ENCODE peak calls at places on chromosomes 4 and X, in seven cellular contexts. B is psoas muscle, A is left lung, J is IMR-90, M is kidney, P is endothelial cell of umbilical vein, T is MM.1S. Q is an unnamed sample.
A peak's percentile ranks its signal among the peaks of the same experiment; 100 is the strongest.

GRCh38 chr4:6672131-6672530 is 21.5 kb upstream of the S100P start:
- DNase-seq in B (no peak), P (no peak), J (no peak), A (no peak), T (no peak), M (no peak), Q (no peak)

GRCh38 chr4:23904639-23905061 is 14.8 kb upstream of the PPARGC1A start:
- DNase-seq in A (no peak), M (no peak), T (no peak), J (no peak), B (no peak), P (no peak), Q (no peak)

GRCh38 chrX:71366674-71367256 is 608 bp downstream of the TAF1 start:
- DNase-seq in A (peak; percentile 37), M (no peak), J (peak; percentile 16), P (peak; percentile 40), B (peak; percentile 59), T (peak; percentile 26), Q (no peak)

GRCh38 chrX:78979789-78980464 is 34.7 kb downstream of the P2RY10 start:
- DNase-seq in M (no peak), A (no peak), P (no peak), T (peak; percentile 35), J (no peak), B (no peak), Q (peak; percentile 49)

GRCh38 chrX:22097295-22097694 is 65.2 kb downstream of the PHEX start:
- DNase-seq in M (no peak), A (no peak), T (no peak), P (peak; percentile 64), B (no peak), J (peak; percentile 92), Q (no peak)

GRCh38 chrX:137428777-137429564 is 137.0 kb upstream of the ZIC3 start:
- DNase-seq in J (no peak), T (no peak), P (no peak), B (no peak), M (peak; percentile 52), A (no peak), Q (no peak)

GRCh38 chrX:41265615-41266014 is 68.3 kb upstream of the DDX3X start:
- DNase-seq in T (no peak), J (peak; percentile 69), B (peak; percentile 61), A (no peak), P (no peak), M (no peak), Q (no peak)

GRCh38 chr4:153655928-153656327 is 28.2 kb upstream of the TLR2 start:
- DNase-seq in J (no peak), M (no peak), A (peak; percentile 65), B (peak; percentile 67), P (no peak), T (no peak), Q (no peak)

GRCh38 chr4:124035364-124036036 is 638.9 kb downstream of the SPRY1 start:
- DNase-seq in A (no peak), J (no peak), T (peak; percentile 46), B (no peak), P (peak; percentile 18), M (no peak), Q (no peak)

GRCh38 chr4:129804458-129804981 is 708.6 kb downstream of the C4orf33 start:
- DNase-seq in T (no peak), P (no peak), A (no peak), J (no peak), B (no peak), M (no peak), Q (no peak)

GRCh38 chr4:53620956-53621355 is 29.7 kb upstream of the LNX1 start:
- DNase-seq in J (no peak), B (no peak), P (no peak), A (no peak), M (no peak), T (no peak), Q (no peak)

DNA sequence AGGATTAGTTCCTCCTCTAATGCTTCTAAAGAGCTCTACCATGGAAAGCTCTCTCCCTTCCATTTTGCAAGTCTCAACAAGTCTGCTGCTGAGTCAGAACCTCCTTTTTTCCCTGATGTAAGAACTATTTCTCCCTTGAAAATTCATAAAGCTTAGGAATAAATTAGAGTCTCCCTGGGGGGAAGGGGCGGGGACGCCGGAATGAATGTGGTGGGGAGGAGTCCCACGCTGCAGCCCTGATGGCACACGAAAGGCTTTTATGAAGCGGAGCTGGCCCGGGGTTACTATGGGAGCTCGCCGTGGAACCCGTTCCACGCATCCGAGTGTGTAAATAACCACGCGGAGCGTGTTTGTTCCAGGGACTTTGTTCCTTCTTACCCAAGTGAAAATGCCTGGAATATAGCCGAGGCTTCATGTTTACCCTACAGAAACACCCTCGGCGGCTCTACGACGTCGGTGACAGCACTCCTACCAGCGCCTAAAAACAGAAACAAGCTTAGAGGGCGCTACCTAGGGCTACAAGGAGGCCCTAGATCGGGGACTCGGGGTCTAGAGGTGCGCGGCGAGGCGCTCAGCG is 945 bp upstream of the CPEB2 start:
- DNase-seq in M (peak; percentile 93), J (peak; percentile 91), P (peak; percentile 87), B (peak; percentile 85), A (peak; percentile 83), T (peak; percentile 71), Q (peak; percentile 48)
- TF ChIP-seq CTCF in M (no peak), J (no peak), P (no peak), B (no peak), A (no peak), T (peak; percentile 20), Q (no peak)

GRCh38 chr4:3075652-3075981 is 1.1 kb downstream of the HTT start:
- DNase-seq in M (no peak), B (no peak), P (no peak), J (no peak), A (no peak), T (no peak), Q (no peak)

GRCh38 chr4:3074078-3074845 is at the start of the genes HTT and HTT-AS:
- DNase-seq in J (peak; percentile 91), M (peak; percentile 99), P (peak; percentile 97), T (peak; percentile 94), B (peak; percentile 99), A (peak; percentile 98), Q (peak; percentile 99)

GRCh38 chr4:3074846-3075651 is 568 bp downstream of the HTT start:
- DNase-seq in J (peak; percentile 57), B (peak; percentile 67), P (peak; percentile 85), M (peak; percentile 85), T (peak; percentile 18), A (peak; percentile 85), Q (peak; percentile 59)

GRCh38 chr4:3071811-3072210 is 2.5 kb downstream of the HTT-AS start:
- DNase-seq in T (no peak), P (no peak), M (no peak), J (peak; percentile 16), B (no peak), A (no peak), Q (no peak)

DNA sequence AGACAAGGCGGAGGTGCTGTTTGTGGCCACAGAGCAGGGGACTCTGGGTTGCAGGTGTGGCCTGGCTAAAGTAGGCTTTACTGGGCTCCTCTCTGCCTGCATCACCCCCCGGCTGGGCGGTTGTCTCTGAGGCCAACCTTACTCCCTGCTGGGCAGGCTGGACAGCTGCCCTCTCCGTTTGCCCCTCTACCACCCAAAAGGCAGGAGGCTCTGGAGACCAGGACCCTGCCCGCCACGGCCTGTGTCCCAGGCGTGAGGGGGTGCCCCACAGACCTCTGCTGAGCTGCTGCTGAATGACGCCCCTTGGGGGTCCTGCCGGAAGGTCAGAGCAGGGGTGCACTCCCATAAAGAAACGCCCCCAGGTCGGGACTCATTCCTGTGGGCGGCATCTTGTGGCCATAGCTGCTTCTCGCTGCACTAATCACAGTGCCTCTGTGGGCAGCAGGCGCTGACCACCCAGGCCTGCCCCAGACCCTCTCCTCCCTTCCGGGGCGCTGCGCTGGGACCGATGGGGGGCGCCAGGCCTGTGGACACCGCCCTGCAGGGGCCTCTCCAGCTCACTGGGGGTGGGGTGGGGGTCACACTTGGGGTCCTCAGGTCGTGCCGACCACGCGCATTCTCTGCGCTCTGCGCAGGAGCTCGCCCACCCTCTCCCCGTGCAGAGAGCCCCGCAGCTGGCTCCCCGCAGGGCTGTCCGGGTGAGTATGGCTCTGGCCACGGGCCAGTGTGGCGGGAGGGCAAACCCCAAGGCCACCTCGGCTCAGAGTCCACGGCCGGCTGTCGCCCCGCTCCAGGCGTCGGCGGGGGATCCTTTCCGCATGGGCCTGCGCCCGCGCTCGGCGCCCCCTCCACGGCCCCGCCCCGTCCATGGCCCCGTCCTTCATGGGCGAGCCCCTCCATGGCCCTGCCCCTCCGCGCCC is 920 bp downstream of the HTT-AS start:
- DNase-seq in P (no peak), B (no peak), T (no peak), M (peak; percentile 82), J (no peak), A (no peak), Q (no peak)
- TF ChIP-seq CTCF in P (no peak), B (no peak), T (peak; percentile 8), M (no peak), J (no peak), A (no peak), Q (peak; percentile 37)

DNA sequence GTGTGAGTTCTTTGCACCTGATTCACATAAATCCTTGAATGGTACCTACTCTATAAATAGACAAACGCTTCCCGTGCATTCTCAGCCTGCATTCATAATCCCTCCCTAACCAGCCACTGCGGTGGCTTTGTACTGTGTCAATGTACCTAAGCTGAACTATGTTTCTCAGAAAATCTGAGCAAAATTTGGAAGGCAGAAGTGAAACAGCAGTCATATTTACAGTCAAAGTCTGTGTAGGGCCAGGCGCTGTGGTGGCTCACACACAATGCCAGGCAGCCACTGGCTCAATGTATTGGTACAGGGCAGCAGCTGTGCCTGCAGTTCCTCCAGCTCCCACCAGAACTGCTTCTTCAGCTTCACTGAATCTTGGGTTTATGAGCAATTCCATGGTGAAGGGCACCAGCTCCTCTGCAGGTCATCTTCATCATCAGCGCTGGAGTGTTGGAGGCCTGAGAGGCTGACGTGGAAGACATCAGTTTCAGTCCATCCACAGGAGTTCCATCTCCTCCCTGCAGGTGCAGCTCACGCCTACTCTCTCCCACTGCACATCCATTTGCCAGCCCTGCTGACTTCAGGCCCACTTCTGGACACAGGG is 32.3 kb upstream of the IRF2 start:
- DNase-seq in B (peak; percentile 53), J (no peak), A (no peak), T (peak; percentile 87), M (no peak), P (no peak), Q (peak; percentile 66)
- TF ChIP-seq CTCF in B (peak; percentile 28), J (no peak), A (no peak), T (peak; percentile 71), M (no peak), P (peak; percentile 17), Q (peak; percentile 24)

DNA sequence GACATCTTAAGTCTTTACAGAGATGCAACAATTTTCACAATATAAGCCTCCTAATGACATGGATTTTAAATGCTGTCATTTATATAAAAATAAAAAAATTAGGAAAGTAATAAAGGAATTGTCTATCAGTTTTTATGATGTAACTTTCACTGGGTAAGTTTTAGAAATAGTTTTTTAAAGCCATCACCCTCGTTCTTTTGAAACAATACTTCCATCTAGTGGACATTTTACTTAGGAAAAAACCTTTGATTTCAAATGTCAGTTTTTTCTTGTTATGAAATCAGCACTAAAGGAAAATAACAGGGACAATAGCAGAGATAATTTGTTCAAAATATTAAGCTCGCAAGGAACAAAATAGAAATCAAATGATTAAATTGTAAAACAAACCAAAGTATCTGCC is 24.3 kb upstream of the NDNF start:
- DNase-seq in A (no peak), J (peak; percentile 52), M (no peak), P (peak; percentile 37), B (no peak), T (peak; percentile 66), Q (no peak)
- TF ChIP-seq CTCF in A (peak; percentile 53), J (peak; percentile 73), M (peak; percentile 30), P (no peak), B (peak; percentile 66), T (peak; percentile 62), Q (peak; percentile 40)

Q was measured in GM13977.